ENCODE peak calls at places on chromosomes 13 and 19, in seven cellular contexts. K is tibial nerve, X is body of pancreas, V is ovary, D is transverse colon, M is uterus, L is suprapubic skin. N is an unnamed sample.

GRCh38 chr13:21580736-21581135 is 23.2 kb downstream of the MICU2 start:
- DNase-seq in K (no peak), X (no peak), V (no peak), D (no peak), M (no peak), L (no peak), N (no peak)

GRCh38 chr19:44002212-44002565 is 568 bp upstream of the ZNF230 start:
- DNase-seq in K (no peak), X (no peak), V (no peak), D (no peak), M (no peak), L (no peak), N (no peak)

GRCh38 chr13:20080377-20081164 is 80.3 kb downstream of the GJA3 start:
- DNase-seq in K (no peak), X (no peak), V (no peak), D (no peak), M (no peak), L (no peak), N (no peak)

GRCh38 chr13:50990540-50991506 is 81.2 kb downstream of the RNASEH2B start:
- DNase-seq in K (peak; percentile 49), X (peak; percentile 17), V (peak; percentile 57), D (peak; percentile 32), M (peak; percentile 80), L (no peak), N (no peak)

GRCh38 chr19:39070888-39071287 is 13.3 kb upstream of the ACP7 start:
- DNase-seq in K (no peak), X (no peak), V (no peak), D (no peak), M (no peak), L (no peak), N (peak; percentile 49)

GRCh38 chr19:34288381-34288780 is 34.0 kb downstream of the GARRE1 start:
- DNase-seq in K (no peak), X (no peak), V (no peak), D (no peak), M (no peak), L (no peak), N (no peak)

GRCh38 chr13:111225184-111225583 is 95.3 kb upstream of the TEX29 start:
- DNase-seq in K (no peak), X (no peak), V (no peak), D (no peak), M (no peak), L (no peak), N (no peak)

GRCh38 chr19:16325671-16326400 is 1.2 kb downstream of the KLF2 start:
- DNase-seq in K (no peak), X (no peak), V (peak; percentile 66), D (peak; percentile 46), M (peak; percentile 53), L (peak; percentile 85), N (peak; percentile 53)

GRCh38 chr19:3335431-3336350 is 30.7 kb upstream of the NFIC start:
- DNase-seq in K (no peak), X (peak; percentile 90), V (peak; percentile 81), D (peak; percentile 74), M (peak; percentile 54), L (no peak), N (no peak)

GRCh38 chr13:30866692-30867669 is 39.1 kb upstream of the MEDAG start:
- DNase-seq in K (no peak), X (no peak), V (peak; percentile 33), D (no peak), M (no peak), L (no peak), N (no peak)
- TF ChIP-seq POLR2A in K (no peak), X (no peak), V (no peak), D (no peak), M (no peak), L (no peak), N (no peak)

DNA sequence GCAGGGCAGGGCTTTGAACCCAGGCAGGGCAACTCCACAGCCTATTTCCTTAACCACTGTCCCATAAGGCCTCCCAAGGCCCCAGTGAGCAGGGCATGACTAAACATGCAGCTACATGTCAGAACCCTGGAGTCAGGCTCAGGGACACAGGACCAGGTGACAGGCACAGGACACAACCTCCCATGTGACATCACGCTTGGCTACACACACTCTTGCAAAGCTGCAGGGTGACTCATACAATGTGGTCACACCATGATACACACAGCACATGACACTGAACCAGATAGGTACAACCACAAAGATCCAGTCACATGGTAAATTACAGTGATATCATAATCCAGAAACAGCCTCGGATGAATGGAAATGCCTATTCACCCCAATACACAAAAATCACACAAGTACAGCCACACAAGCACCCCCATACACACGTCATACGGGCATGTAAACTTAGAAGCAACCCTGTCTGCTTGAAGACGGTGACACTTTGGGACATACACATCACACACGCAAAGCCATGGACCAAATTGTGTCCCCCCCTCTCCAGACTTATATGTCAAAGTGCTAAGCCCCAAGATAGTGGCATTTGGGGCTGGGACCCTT is 14.5 kb downstream of the KLK4 start:
- DNase-seq in K (no peak), X (peak; percentile 75), V (no peak), D (no peak), M (no peak), L (no peak), N (no peak)
- TF ChIP-seq POLR2A in K (no peak), X (no peak), V (no peak), D (no peak), M (no peak), L (no peak), N (no peak)

DNA sequence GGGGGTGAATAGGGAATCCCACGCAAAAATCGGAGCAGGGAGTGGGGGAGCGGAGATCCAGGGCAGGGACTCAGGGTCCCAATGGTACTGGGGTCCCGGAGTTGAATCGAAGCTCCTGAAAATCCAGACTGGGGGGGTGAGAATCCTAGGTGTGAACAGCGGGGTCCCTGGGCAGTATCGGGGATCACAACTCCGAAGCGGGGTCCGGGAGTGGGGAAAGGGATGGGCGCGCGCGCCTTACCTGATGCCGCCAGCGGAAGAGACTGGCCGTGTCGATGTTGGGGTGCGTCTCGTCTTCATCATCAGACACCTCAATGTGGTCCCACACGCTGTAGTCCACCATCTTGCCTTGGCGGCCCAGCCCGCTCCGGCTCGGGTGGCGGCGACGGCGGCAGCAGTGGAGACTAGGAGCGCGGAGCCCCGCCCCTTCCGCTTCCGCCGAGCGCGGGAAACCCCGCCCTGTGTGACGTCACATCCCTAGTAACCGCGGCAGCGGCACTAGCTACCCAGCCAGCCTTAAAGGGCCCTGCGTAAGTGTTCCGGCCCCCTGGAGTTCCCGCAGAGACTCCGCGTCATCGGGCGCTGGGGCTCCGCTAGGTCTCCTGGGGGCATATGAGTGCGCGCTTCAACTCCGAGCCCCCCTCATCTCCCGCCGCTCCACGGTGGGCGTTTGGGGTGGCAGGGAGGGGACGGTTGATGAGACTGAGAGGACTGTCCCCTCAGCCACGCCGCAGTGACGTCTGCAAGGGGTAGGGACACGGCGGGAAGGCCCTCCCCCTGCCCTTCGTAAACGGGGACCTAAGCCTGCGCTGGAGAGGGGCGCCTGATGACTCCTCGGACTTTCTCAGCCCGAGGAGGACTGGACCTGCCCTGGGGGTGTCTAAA is at the start of gene CDC37:
- DNase-seq in K (peak; percentile 95), X (peak; percentile 98), V (peak; percentile 97), D (peak; percentile 98), M (peak; percentile 98), L (peak; percentile 97), N (peak; percentile 96)
- TF ChIP-seq POLR2A in K (peak; percentile 12), X (peak; percentile 83), V (peak; percentile 73), D (peak; percentile 87), M (peak; percentile 48), L (no peak), N (peak; percentile 97)

GRCh38 chr19:48962849-48963165 is 2.3 kb upstream of the FTL start:
- DNase-seq in K (no peak), X (no peak), V (no peak), D (no peak), M (no peak), L (no peak), N (no peak)
- TF ChIP-seq POLR2A in K (no peak), X (no peak), V (no peak), D (no peak), M (no peak), L (no peak), N (no peak)